ENCODE peak calls at places on chromosome 22, in five cellular contexts. C is GM23338, Q is right cardiac atrium, G is adrenal gland, Z is fibroblast of lung. N is an unnamed sample.

GRCh38 chr22:17562906-17563870 is at the start of gene SLC25A18:
- DNase-seq in C (peak; percentile 84), G (peak; percentile 78), Q (peak; percentile 70), Z (peak; percentile 55), N (peak; percentile 78)

GRCh38 chr22:43926349-43926710 is 2.7 kb downstream of the PNPLA3 start:
- DNase-seq in G (no peak), Q (no peak), C (no peak), Z (no peak), N (no peak)

GRCh38 chr22:23068832-23069385 is 1.4 kb upstream of the GNAZ start:
- DNase-seq in C (no peak), Q (peak; percentile 12), Z (no peak), G (peak; percentile 50), N (peak; percentile 25)

GRCh38 chr22:50610581-50610980 is 10.0 kb downstream of the MAPK8IP2 start:
- DNase-seq in Q (no peak), Z (no peak), G (no peak), C (no peak), N (no peak)

GRCh38 chr22:38844661-38845367 is 986 bp upstream of the NPTXR start:
- DNase-seq in G (no peak), Z (no peak), Q (peak; percentile 23), C (no peak), N (no peak)

GRCh38 chr22:36288571-36289405 is 35.9 kb downstream of the APOL1 start:
- DNase-seq in G (no peak), Z (no peak), C (no peak), Q (peak; percentile 54), N (no peak)

GRCh38 chr22:29073618-29074275 is 912 bp downstream of the KREMEN1 start:
- DNase-seq in Q (peak; percentile 82), C (peak; percentile 83), Z (peak; percentile 17), G (peak; percentile 78), N (peak; percentile 74)

GRCh38 chr22:23233746-23234408 is 53.6 kb downstream of the BCR start:
- DNase-seq in C (no peak), Q (peak; percentile 56), Z (peak; percentile 82), G (no peak), N (peak; percentile 46)

GRCh38 chr22:42500164-42500835 is 19.3 kb downstream of the RRP7A start:
- DNase-seq in G (peak; percentile 92), Q (peak; percentile 96), Z (peak; percentile 73), C (peak; percentile 94), N (peak; percentile 82)

GRCh38 chr22:42511401-42511891 is 8.2 kb downstream of the RRP7A start:
- DNase-seq in C (no peak), G (no peak), Z (no peak), Q (peak; percentile 68), N (no peak)

DNA sequence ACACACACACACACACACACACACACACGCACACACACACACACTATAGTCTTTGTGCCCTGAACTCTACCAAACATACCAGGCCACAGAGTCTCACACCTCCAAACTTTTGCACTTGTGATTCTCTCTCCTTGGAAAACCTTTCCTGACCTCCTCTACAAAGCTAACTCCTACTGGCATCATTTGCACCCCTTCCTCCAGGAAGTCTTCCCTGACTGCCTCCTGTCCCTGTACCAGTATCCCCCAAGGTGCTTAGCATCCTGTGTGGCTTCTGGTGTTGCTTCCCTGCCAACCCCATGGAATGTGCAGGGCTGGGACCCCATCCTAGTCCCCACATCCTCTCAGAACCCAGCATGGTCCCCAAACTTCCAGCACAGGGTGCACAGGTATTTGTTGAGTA is 8.9 kb downstream of the TPST2 start:
- DNase-seq in C (no peak), G (no peak), Q (no peak), Z (no peak), N (no peak)
- H3K4me1 ChIP-seq in C (peaks cover 58% of the 10 kb centered on the region), G (peaks cover 15% of the 10 kb centered on the region), Q (peaks cover 8% of the 10 kb centered on the region), Z (peaks cover 10% of the 10 kb centered on the region), N (peaks cover 32% of the 10 kb centered on the region)

GRCh38 chr22:46726066-46726985 is 11.7 kb downstream of the CERK start:
- DNase-seq in C (no peak), Z (no peak), G (no peak), Q (peak; percentile 75), N (no peak)
- H3K27ac ChIP-seq in C (no peak overlapping the region), Z (no peak overlapping the region), G (no peak overlapping the region), Q (peak overlapping the region; percentile 34), N (no peak overlapping the region)

GRCh38 chr22:37379716-37380115 is 47.6 kb downstream of the ELFN2 start:
- DNase-seq in G (no peak), Z (no peak), C (no peak), Q (no peak), N (no peak)
- H3K27me3 ChIP-seq in G (peaks cover 17% of the 10 kb centered on the region), Z (peaks cover 37% of the 10 kb centered on the region), C (no peaks in the 10 kb centered on the region), Q (no peaks in the 10 kb centered on the region), N (peaks cover 52% of the 10 kb centered on the region)

DNA sequence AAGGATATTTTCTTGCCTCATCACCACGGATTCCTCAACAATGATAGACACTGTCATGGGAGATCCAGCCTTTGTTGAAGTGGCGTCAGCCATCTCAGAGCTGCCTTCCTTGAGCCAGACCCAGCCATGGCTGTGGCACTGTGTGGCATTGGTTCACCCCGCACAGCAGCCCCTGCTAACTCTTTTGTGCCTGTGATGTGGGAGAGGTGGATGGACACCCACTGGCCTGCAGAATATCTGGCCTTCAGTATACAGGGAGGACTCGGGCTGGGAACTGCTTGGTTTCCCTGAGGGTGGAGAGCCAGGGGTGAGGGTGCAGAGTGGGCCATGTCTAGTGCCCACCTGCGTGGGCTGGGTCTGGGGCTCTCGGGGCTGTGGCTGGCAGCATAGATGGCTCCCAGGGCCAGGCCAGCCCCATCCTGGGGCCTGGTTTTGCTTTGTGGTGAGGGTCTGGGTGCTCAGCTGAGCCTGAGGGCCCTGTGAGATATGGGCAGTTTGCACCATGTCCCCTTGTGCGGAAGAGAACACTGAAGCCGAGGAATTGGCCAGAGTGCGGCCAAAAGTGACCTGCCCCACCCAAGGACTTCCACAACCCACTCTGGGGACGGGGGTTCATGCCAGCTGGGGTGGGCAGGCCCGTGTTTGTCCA is 6.2 kb downstream of the CLDN5 start:
- DNase-seq in Z (no peak), G (no peak), Q (no peak), C (no peak), N (no peak)
- H3K4me1 ChIP-seq in Z (no peaks in the 10 kb centered on the region), G (no peaks in the 10 kb centered on the region), Q (no peaks in the 10 kb centered on the region), C (peaks cover 8% of the 10 kb centered on the region), N (no peaks in the 10 kb centered on the region)

DNA sequence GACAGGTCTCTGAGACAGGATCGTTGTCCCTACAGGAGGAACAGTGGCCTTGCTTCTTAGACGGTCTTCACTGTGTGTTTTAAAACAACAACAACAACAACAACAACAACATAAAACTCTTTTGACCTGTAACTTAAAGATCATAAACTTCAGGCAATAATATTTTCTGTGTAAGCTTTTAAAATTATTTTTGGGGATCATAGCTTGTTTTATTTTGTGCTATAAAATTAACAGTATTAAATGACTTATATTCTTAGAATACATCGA is 13.8 kb upstream of the AIFM3 start:
- DNase-seq in C (no peak), Q (no peak), G (no peak), Z (no peak), N (no peak)
- H3K27ac ChIP-seq in C (no peak overlapping the region), Q (no peak overlapping the region), G (no peak overlapping the region), Z (no peak overlapping the region), N (no peak overlapping the region)

GRCh38 chr22:40594346-40594745 is 42.2 kb downstream of the MRTFA start:
- DNase-seq in Z (no peak), G (no peak), C (no peak), Q (no peak), N (no peak)

GRCh38 chr22:40594924-40595323 is 41.6 kb downstream of the MRTFA start:
- DNase-seq in C (no peak), Q (no peak), G (no peak), Z (no peak), N (no peak)

GRCh38 chr22:40593460-40594273 is 42.9 kb downstream of the MRTFA start:
- DNase-seq in Z (no peak), Q (no peak), C (no peak), G (no peak), N (no peak)

GRCh38 chr22:40595497-40596234 is 40.9 kb downstream of the MRTFA start:
- DNase-seq in C (no peak), Q (no peak), G (no peak), Z (no peak), N (no peak)

DNA sequence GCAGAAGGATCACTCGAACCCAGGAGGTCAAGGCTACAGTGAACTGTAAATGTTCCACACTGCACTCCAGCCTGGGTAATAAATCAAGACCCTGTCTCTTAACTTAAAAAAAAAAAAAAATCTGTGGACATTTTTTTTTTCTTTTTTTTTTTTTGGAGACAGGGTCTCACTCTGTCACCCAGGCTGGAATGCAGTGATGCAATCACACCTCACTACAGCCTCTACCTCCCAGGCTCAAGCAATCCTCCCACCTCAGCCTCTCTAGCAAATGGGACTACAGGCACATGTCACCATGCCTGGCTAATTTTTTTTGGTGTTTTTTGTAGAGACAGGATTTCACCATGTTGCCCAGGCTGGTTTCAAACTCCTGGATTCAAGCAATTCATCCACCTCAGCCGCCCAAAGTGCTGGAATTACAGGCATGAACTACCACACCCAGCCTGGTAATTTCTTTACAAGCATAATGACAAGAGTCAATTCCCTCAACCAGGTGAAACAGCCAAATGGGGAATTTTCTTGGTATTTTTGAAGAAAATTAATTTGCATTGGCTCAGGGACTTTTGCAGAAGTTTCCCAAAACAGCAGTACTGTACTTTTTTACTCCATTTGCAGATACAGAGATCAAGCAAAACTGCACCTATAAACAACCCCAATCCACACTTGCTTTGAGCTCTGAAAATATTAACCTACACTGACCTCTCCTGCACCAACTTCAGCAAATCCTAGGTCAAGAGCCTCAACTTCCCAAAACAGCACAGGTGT is 44.0 kb downstream of the MRTFA start:
- DNase-seq in G (no peak), Q (no peak), C (no peak), Z (no peak), N (no peak)
- H3K27me3 ChIP-seq in G (no peaks in the 10 kb centered on the region), Q (no peaks in the 10 kb centered on the region), C (no peaks in the 10 kb centered on the region), Z (no peaks in the 10 kb centered on the region), N (no peaks in the 10 kb centered on the region)